ENCODE peak calls at places on chromosomes 1 and 21, in six cellular contexts. One of them, this sample, is unnamed.

GRCh38 chr21:32499249-32500055 is 85.9 kb downstream of the TCP10L start:
- DNase-seq in OCI-LY7: no peak
- DNase-seq in keratinocyte: no peak
- DNase-seq in GM23338: no peak
- DNase-seq in astrocyte of the spinal cord: peak; percentile 79
- DNase-seq in tibial nerve: no peak
- DNase-seq in this sample: peak; percentile 83

GRCh38 chr1:156895927-156896326 is 2.4 kb downstream of the PEAR1 start:
- DNase-seq in OCI-LY7: no peak
- DNase-seq in keratinocyte: no peak
- DNase-seq in GM23338: no peak
- DNase-seq in astrocyte of the spinal cord: no peak
- DNase-seq in tibial nerve: no peak
- DNase-seq in this sample: peak; percentile 63

GRCh38 chr1:156845055-156845952 is 13.6 kb downstream of the INSRR start:
- DNase-seq in OCI-LY7: no peak
- DNase-seq in keratinocyte: no peak
- DNase-seq in GM23338: peak; percentile 62
- DNase-seq in astrocyte of the spinal cord: no peak
- DNase-seq in tibial nerve: no peak
- DNase-seq in this sample: no peak

GRCh38 chr1:116111196-116112021 is at the start of gene MAB21L3:
- DNase-seq in OCI-LY7: no peak
- DNase-seq in keratinocyte: no peak
- DNase-seq in GM23338: no peak
- DNase-seq in astrocyte of the spinal cord: no peak
- DNase-seq in tibial nerve: no peak
- DNase-seq in this sample: no peak

GRCh38 chr21:39096754-39097153 is 86.5 kb downstream of the PSMG1 start:
- DNase-seq in OCI-LY7: peak; percentile 5
- DNase-seq in keratinocyte: no peak
- DNase-seq in GM23338: peak; percentile 76
- DNase-seq in astrocyte of the spinal cord: no peak
- DNase-seq in tibial nerve: no peak
- DNase-seq in this sample: no peak

GRCh38 chr1:228098323-228098931 is 4.7 kb downstream of the C1orf35 start:
- DNase-seq in OCI-LY7: no peak
- DNase-seq in keratinocyte: no peak
- DNase-seq in GM23338: no peak
- DNase-seq in astrocyte of the spinal cord: no peak
- DNase-seq in tibial nerve: no peak
- DNase-seq in this sample: no peak

GRCh38 chr1:26021647-26022403 is at the start of gene EXTL1:
- DNase-seq in OCI-LY7: no peak
- DNase-seq in keratinocyte: no peak
- DNase-seq in GM23338: peak; percentile 94
- DNase-seq in astrocyte of the spinal cord: peak; percentile 46
- DNase-seq in tibial nerve: no peak
- DNase-seq in this sample: peak; percentile 19

GRCh38 chr1:228493141-228494043 is 6.2 kb downstream of the RNF187 start:
- DNase-seq in OCI-LY7: no peak
- DNase-seq in keratinocyte: no peak
- DNase-seq in GM23338: no peak
- DNase-seq in astrocyte of the spinal cord: no peak
- DNase-seq in tibial nerve: no peak
- DNase-seq in this sample: no peak

GRCh38 chr1:9314101-9314500 is 21.4 kb downstream of the SPSB1 start:
- DNase-seq in OCI-LY7: no peak
- DNase-seq in keratinocyte: no peak
- DNase-seq in GM23338: no peak
- DNase-seq in astrocyte of the spinal cord: no peak
- DNase-seq in tibial nerve: no peak
- DNase-seq in this sample: no peak

GRCh38 chr1:169933999-169934725 is 40.5 kb upstream of the SCYL3 start:
- DNase-seq in OCI-LY7: no peak
- DNase-seq in keratinocyte: no peak
- DNase-seq in GM23338: no peak
- DNase-seq in astrocyte of the spinal cord: peak; percentile 51
- DNase-seq in tibial nerve: no peak
- DNase-seq in this sample: peak; percentile 66

GRCh38 chr1:116412898-116413297 is 39.9 kb downstream of the ATP1A1 start:
- DNase-seq in OCI-LY7: no peak
- DNase-seq in keratinocyte: no peak
- DNase-seq in GM23338: no peak
- DNase-seq in astrocyte of the spinal cord: no peak
- DNase-seq in tibial nerve: no peak
- DNase-seq in this sample: no peak

GRCh38 chr1:158043232-158043631 is 49.8 kb downstream of the KIRREL1 start:
- DNase-seq in OCI-LY7: no peak
- DNase-seq in keratinocyte: no peak
- DNase-seq in GM23338: peak; percentile 34
- DNase-seq in astrocyte of the spinal cord: no peak
- DNase-seq in tibial nerve: no peak
- DNase-seq in this sample: peak; percentile 45

GRCh38 chr1:3978928-3979325 is 78.9 kb upstream of the C1orf174 start:
- DNase-seq in OCI-LY7: no peak
- DNase-seq in keratinocyte: no peak
- DNase-seq in GM23338: no peak
- DNase-seq in astrocyte of the spinal cord: no peak
- DNase-seq in tibial nerve: no peak
- DNase-seq in this sample: no peak

GRCh38 chr1:237181731-237182317 is 139.8 kb downstream of the RYR2 start:
- DNase-seq in OCI-LY7: no peak
- DNase-seq in keratinocyte: no peak
- DNase-seq in GM23338: no peak
- DNase-seq in astrocyte of the spinal cord: no peak
- DNase-seq in tibial nerve: no peak
- DNase-seq in this sample: no peak

GRCh38 chr1:3054474-3054873 is 14.5 kb upstream of the PRDM16 start:
- DNase-seq in OCI-LY7: no peak
- DNase-seq in keratinocyte: no peak
- DNase-seq in GM23338: no peak
- DNase-seq in astrocyte of the spinal cord: no peak
- DNase-seq in tibial nerve: no peak
- DNase-seq in this sample: no peak

GRCh38 chr1:214303106-214303505 is 22.1 kb downstream of the SMYD2 start:
- DNase-seq in OCI-LY7: no peak
- DNase-seq in keratinocyte: no peak
- DNase-seq in GM23338: no peak
- DNase-seq in astrocyte of the spinal cord: no peak
- DNase-seq in tibial nerve: no peak
- DNase-seq in this sample: peak; percentile 12

GRCh38 chr1:6612641-6613360 is 730 bp upstream of the PHF13 start:
- DNase-seq in OCI-LY7: peak; percentile 59
- DNase-seq in keratinocyte: no peak
- DNase-seq in GM23338: peak; percentile 71
- DNase-seq in astrocyte of the spinal cord: peak; percentile 47
- DNase-seq in tibial nerve: peak; percentile 44
- DNase-seq in this sample: peak; percentile 39

GRCh38 chr1:15353839-15354579 is 55.7 kb upstream of the EFHD2 start:
- DNase-seq in OCI-LY7: no peak
- DNase-seq in keratinocyte: no peak
- DNase-seq in GM23338: no peak
- DNase-seq in astrocyte of the spinal cord: peak; percentile 30
- DNase-seq in tibial nerve: no peak
- DNase-seq in this sample: no peak

GRCh38 chr21:42746593-42747266 is 93.3 kb downstream of the PDE9A start:
- DNase-seq in OCI-LY7: peak; percentile 59
- DNase-seq in keratinocyte: no peak
- DNase-seq in GM23338: no peak
- DNase-seq in astrocyte of the spinal cord: no peak
- DNase-seq in tibial nerve: no peak
- DNase-seq in this sample: no peak

GRCh38 chr1:203038217-203038741 is 12.0 kb downstream of the PPFIA4 start:
- DNase-seq in OCI-LY7: peak; percentile 15
- DNase-seq in keratinocyte: peak; percentile 83
- DNase-seq in GM23338: no peak
- DNase-seq in astrocyte of the spinal cord: peak; percentile 66
- DNase-seq in tibial nerve: no peak
- DNase-seq in this sample: peak; percentile 74

GRCh38 chr1:41670558-41670957 is 186.1 kb upstream of the EDN2 start:
- DNase-seq in OCI-LY7: no peak
- DNase-seq in keratinocyte: no peak
- DNase-seq in GM23338: no peak
- DNase-seq in astrocyte of the spinal cord: peak; percentile 80
- DNase-seq in tibial nerve: no peak
- DNase-seq in this sample: peak; percentile 55

GRCh38 chr1:919271-919872 is 4.4 kb upstream of the SAMD11 start:
- DNase-seq in OCI-LY7: no peak
- DNase-seq in keratinocyte: no peak
- DNase-seq in GM23338: no peak
- DNase-seq in astrocyte of the spinal cord: no peak
- DNase-seq in tibial nerve: no peak
- DNase-seq in this sample: no peak
- TF ChIP-seq CTCF in OCI-LY7: peak; percentile 30
- TF ChIP-seq CTCF in keratinocyte: no peak
- TF ChIP-seq CTCF in GM23338: peak; percentile 21
- TF ChIP-seq CTCF in astrocyte of the spinal cord: no peak
- TF ChIP-seq CTCF in tibial nerve: no peak
- TF ChIP-seq CTCF in this sample: no peak

GRCh38 chr21:44952116-44952928 is 12.5 kb downstream of the SLX9 start:
- DNase-seq in OCI-LY7: no peak
- DNase-seq in keratinocyte: no peak
- DNase-seq in GM23338: no peak
- DNase-seq in astrocyte of the spinal cord: no peak
- DNase-seq in tibial nerve: no peak
- DNase-seq in this sample: no peak
- H3K4me3 ChIP-seq in OCI-LY7: no peak overlapping the region
- H3K4me3 ChIP-seq in keratinocyte: no peak overlapping the region
- H3K4me3 ChIP-seq in GM23338: no peak overlapping the region
- H3K4me3 ChIP-seq in astrocyte of the spinal cord: no peak overlapping the region
- H3K4me3 ChIP-seq in tibial nerve: no peak overlapping the region
- H3K4me3 ChIP-seq in this sample: no peak overlapping the region

GRCh38 chr1:21524686-21525339 is 15.6 kb downstream of the ALPL start:
- DNase-seq in OCI-LY7: peak; percentile 42
- DNase-seq in keratinocyte: no peak
- DNase-seq in GM23338: no peak
- DNase-seq in astrocyte of the spinal cord: no peak
- DNase-seq in tibial nerve: no peak
- DNase-seq in this sample: no peak
- TF ChIP-seq CTCF in OCI-LY7: no peak
- TF ChIP-seq CTCF in keratinocyte: no peak
- TF ChIP-seq CTCF in GM23338: no peak
- TF ChIP-seq CTCF in astrocyte of the spinal cord: no peak
- TF ChIP-seq CTCF in tibial nerve: no peak
- TF ChIP-seq CTCF in this sample: no peak

GRCh38 chr1:43565600-43566360 is 35.1 kb downstream of the PTPRF start:
- DNase-seq in OCI-LY7: no peak
- DNase-seq in keratinocyte: no peak
- DNase-seq in GM23338: peak; percentile 84
- DNase-seq in astrocyte of the spinal cord: peak; percentile 39
- DNase-seq in tibial nerve: no peak
- DNase-seq in this sample: peak; percentile 33
- H3K4me3 ChIP-seq in OCI-LY7: no peak overlapping the region
- H3K4me3 ChIP-seq in keratinocyte: no peak overlapping the region
- H3K4me3 ChIP-seq in GM23338: peak overlapping the region; percentile 62
- H3K4me3 ChIP-seq in astrocyte of the spinal cord: peak overlapping the region; percentile 44
- H3K4me3 ChIP-seq in tibial nerve: peak overlapping the region; percentile 55
- H3K4me3 ChIP-seq in this sample: peak overlapping the region; percentile 62

GRCh38 chr1:36081926-36082485 is 1.9 kb upstream of the TEKT2 start:
- DNase-seq in OCI-LY7: peak; percentile 28
- DNase-seq in keratinocyte: no peak
- DNase-seq in GM23338: no peak
- DNase-seq in astrocyte of the spinal cord: no peak
- DNase-seq in tibial nerve: no peak
- DNase-seq in this sample: no peak

GRCh38 chr1:36080236-36080635 is 3.7 kb upstream of the TEKT2 start:
- DNase-seq in OCI-LY7: no peak
- DNase-seq in keratinocyte: no peak
- DNase-seq in GM23338: no peak
- DNase-seq in astrocyte of the spinal cord: no peak
- DNase-seq in tibial nerve: no peak
- DNase-seq in this sample: no peak

GRCh38 chr1:36080801-36081200 is 3.1 kb upstream of the TEKT2 start:
- DNase-seq in OCI-LY7: no peak
- DNase-seq in keratinocyte: peak; percentile 44
- DNase-seq in GM23338: no peak
- DNase-seq in astrocyte of the spinal cord: no peak
- DNase-seq in tibial nerve: no peak
- DNase-seq in this sample: no peak

DNA sequence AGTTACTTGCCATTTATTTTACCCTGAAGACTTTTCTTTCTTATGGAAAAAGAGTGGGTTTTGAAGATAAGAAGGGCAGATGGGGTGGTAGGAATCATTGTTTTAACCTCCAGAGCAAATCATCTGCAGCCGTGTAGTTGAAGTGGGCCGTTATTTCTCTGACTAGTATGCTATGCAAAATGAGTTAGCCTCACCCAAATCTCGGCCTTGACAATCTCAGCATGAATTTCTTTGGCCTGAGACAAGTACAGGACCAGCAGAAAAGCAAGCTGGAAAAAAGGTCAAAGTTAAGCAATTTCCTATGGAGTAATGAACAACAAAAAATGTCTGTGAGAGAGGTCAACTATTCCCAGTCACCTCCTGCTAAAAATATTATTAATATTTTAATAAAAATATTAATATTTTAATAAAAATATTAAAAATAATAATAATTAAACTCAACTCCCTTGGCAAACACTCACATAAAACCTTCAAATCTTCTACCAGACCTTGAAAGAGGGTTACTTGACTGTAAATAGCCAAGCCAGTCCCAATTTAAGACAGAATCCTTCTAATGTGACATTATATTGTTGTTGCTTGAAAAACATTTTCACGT is 6.8 kb upstream of the TEKT2 start:
- DNase-seq in OCI-LY7: no peak
- DNase-seq in keratinocyte: no peak
- DNase-seq in GM23338: no peak
- DNase-seq in astrocyte of the spinal cord: no peak
- DNase-seq in tibial nerve: no peak
- DNase-seq in this sample: no peak
- TF ChIP-seq CTCF in OCI-LY7: no peak
- TF ChIP-seq CTCF in keratinocyte: no peak
- TF ChIP-seq CTCF in GM23338: no peak
- TF ChIP-seq CTCF in astrocyte of the spinal cord: no peak
- TF ChIP-seq CTCF in tibial nerve: no peak
- TF ChIP-seq CTCF in this sample: no peak

GRCh38 chr21:28444567-28444966 is 548.1 kb downstream of the LTN1 start:
- DNase-seq in OCI-LY7: no peak
- DNase-seq in keratinocyte: no peak
- DNase-seq in GM23338: no peak
- DNase-seq in astrocyte of the spinal cord: no peak
- DNase-seq in tibial nerve: peak; percentile 17
- DNase-seq in this sample: peak; percentile 64
- H3K4me3 ChIP-seq in OCI-LY7: no peak overlapping the region
- H3K4me3 ChIP-seq in keratinocyte: no peak overlapping the region
- H3K4me3 ChIP-seq in GM23338: no peak overlapping the region
- H3K4me3 ChIP-seq in astrocyte of the spinal cord: no peak overlapping the region
- H3K4me3 ChIP-seq in tibial nerve: no peak overlapping the region
- H3K4me3 ChIP-seq in this sample: no peak overlapping the region

DNA sequence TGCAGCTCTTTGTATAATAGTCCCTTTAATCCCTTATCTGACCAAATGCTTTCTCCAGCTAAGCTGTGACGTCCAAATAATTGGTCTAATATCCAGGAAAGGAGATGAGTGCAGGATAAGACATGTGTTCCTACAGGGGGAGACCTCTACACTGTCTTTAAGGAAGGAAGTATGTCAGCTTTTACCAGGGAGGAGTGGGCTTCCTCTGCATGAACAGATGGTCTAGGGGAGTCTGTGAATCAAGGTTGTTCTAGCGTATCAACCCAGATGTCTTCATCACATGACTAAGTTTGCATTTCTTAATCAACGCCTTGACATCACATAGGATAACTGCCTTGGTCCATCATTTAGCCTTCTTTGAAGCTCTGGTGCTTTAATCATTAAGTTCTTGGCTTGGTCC is 528.2 kb downstream of the MRPL39 start:
- DNase-seq in OCI-LY7: no peak
- DNase-seq in keratinocyte: no peak
- DNase-seq in GM23338: no peak
- DNase-seq in astrocyte of the spinal cord: no peak
- DNase-seq in tibial nerve: no peak
- DNase-seq in this sample: no peak
- TF ChIP-seq CTCF in OCI-LY7: no peak
- TF ChIP-seq CTCF in keratinocyte: no peak
- TF ChIP-seq CTCF in GM23338: no peak
- TF ChIP-seq CTCF in astrocyte of the spinal cord: no peak
- TF ChIP-seq CTCF in tibial nerve: no peak
- TF ChIP-seq CTCF in this sample: no peak